ENCODE peak calls at places on chromosomes 13 and 19, in nine cellular contexts. One of them, this sample, is unnamed.

GRCh38 chr13:46679369-46680180 is 117.4 kb downstream of the ESD start:
- DNase-seq in AG04450: no peak
- DNase-seq in mucosa of descending colon: no peak
- DNase-seq in kidney tubule cell: peak
- DNase-seq in retina: no peak
- DNase-seq in RPMI8226: peak
- DNase-seq in activated CD4-positive, CD25-positive, alpha-beta regulatory T cell treated with anti-CD3 and anti-CD28 coated beads, Interleukin-2, amount 50 U/mL, for 16 hours: no peak
- DNase-seq in T follicular helper cell: no peak
- DNase-seq in CD8-positive, alpha-beta T cell: peak
- DNase-seq in this sample: peak

GRCh38 chr19:47598407-47599349 is 10.3 kb upstream of the BICRA start:
- DNase-seq in kidney tubule cell: peak
- DNase-seq in RPMI8226: no peak
- DNase-seq in AG04450: peak
- DNase-seq in T follicular helper cell: no peak
- DNase-seq in mucosa of descending colon: peak
- DNase-seq in retina: peak
- DNase-seq in activated CD4-positive, CD25-positive, alpha-beta regulatory T cell treated with anti-CD3 and anti-CD28 coated beads, Interleukin-2, amount 50 U/mL, for 16 hours: no peak
- DNase-seq in CD8-positive, alpha-beta T cell: no peak
- DNase-seq in this sample: no peak

GRCh38 chr13:20993211-20993610 is 68.2 kb downstream of the LATS2 start:
- DNase-seq in CD8-positive, alpha-beta T cell: no peak
- DNase-seq in T follicular helper cell: no peak
- DNase-seq in RPMI8226: no peak
- DNase-seq in kidney tubule cell: no peak
- DNase-seq in mucosa of descending colon: no peak
- DNase-seq in AG04450: no peak
- DNase-seq in activated CD4-positive, CD25-positive, alpha-beta regulatory T cell treated with anti-CD3 and anti-CD28 coated beads, Interleukin-2, amount 50 U/mL, for 16 hours: no peak
- DNase-seq in retina: no peak
- DNase-seq in this sample: no peak

GRCh38 chr19:7242601-7243258 is 51.5 kb downstream of the INSR start:
- DNase-seq in kidney tubule cell: no peak
- DNase-seq in mucosa of descending colon: no peak
- DNase-seq in AG04450: no peak
- DNase-seq in retina: no peak
- DNase-seq in activated CD4-positive, CD25-positive, alpha-beta regulatory T cell treated with anti-CD3 and anti-CD28 coated beads, Interleukin-2, amount 50 U/mL, for 16 hours: no peak
- DNase-seq in T follicular helper cell: no peak
- DNase-seq in RPMI8226: no peak
- DNase-seq in CD8-positive, alpha-beta T cell: no peak
- DNase-seq in this sample: no peak

GRCh38 chr19:51821921-51822716 is 27.2 kb downstream of the FPR3 start:
- DNase-seq in RPMI8226: no peak
- DNase-seq in CD8-positive, alpha-beta T cell: no peak
- DNase-seq in kidney tubule cell: no peak
- DNase-seq in mucosa of descending colon: no peak
- DNase-seq in T follicular helper cell: no peak
- DNase-seq in retina: no peak
- DNase-seq in AG04450: no peak
- DNase-seq in activated CD4-positive, CD25-positive, alpha-beta regulatory T cell treated with anti-CD3 and anti-CD28 coated beads, Interleukin-2, amount 50 U/mL, for 16 hours: no peak
- DNase-seq in this sample: no peak

GRCh38 chr19:10508707-10509106 is 5.6 kb upstream of the KEAP1 start:
- DNase-seq in activated CD4-positive, CD25-positive, alpha-beta regulatory T cell treated with anti-CD3 and anti-CD28 coated beads, Interleukin-2, amount 50 U/mL, for 16 hours: no peak
- DNase-seq in kidney tubule cell: peak
- DNase-seq in T follicular helper cell: no peak
- DNase-seq in CD8-positive, alpha-beta T cell: no peak
- DNase-seq in retina: no peak
- DNase-seq in mucosa of descending colon: no peak
- DNase-seq in AG04450: no peak
- DNase-seq in RPMI8226: no peak
- DNase-seq in this sample: no peak

GRCh38 chr19:42480335-42481095 is 37.8 kb upstream of the CXCL17 start:
- DNase-seq in RPMI8226: no peak
- DNase-seq in CD8-positive, alpha-beta T cell: no peak
- DNase-seq in retina: no peak
- DNase-seq in kidney tubule cell: peak
- DNase-seq in AG04450: no peak
- DNase-seq in activated CD4-positive, CD25-positive, alpha-beta regulatory T cell treated with anti-CD3 and anti-CD28 coated beads, Interleukin-2, amount 50 U/mL, for 16 hours: no peak
- DNase-seq in mucosa of descending colon: no peak
- DNase-seq in T follicular helper cell: no peak
- DNase-seq in this sample: no peak

GRCh38 chr13:41496420-41497234 is 39.3 kb downstream of the RGCC start:
- DNase-seq in AG04450: peak
- DNase-seq in RPMI8226: no peak
- DNase-seq in CD8-positive, alpha-beta T cell: no peak
- DNase-seq in activated CD4-positive, CD25-positive, alpha-beta regulatory T cell treated with anti-CD3 and anti-CD28 coated beads, Interleukin-2, amount 50 U/mL, for 16 hours: no peak
- DNase-seq in mucosa of descending colon: no peak
- DNase-seq in retina: no peak
- DNase-seq in kidney tubule cell: peak
- DNase-seq in T follicular helper cell: no peak
- DNase-seq in this sample: no peak

GRCh38 chr19:2586196-2586595 is 110.3 kb downstream of the GADD45B start:
- DNase-seq in kidney tubule cell: no peak
- DNase-seq in mucosa of descending colon: peak
- DNase-seq in AG04450: no peak
- DNase-seq in T follicular helper cell: no peak
- DNase-seq in RPMI8226: no peak
- DNase-seq in activated CD4-positive, CD25-positive, alpha-beta regulatory T cell treated with anti-CD3 and anti-CD28 coated beads, Interleukin-2, amount 50 U/mL, for 16 hours: no peak
- DNase-seq in CD8-positive, alpha-beta T cell: no peak
- DNase-seq in retina: no peak
- DNase-seq in this sample: no peak

GRCh38 chr13:50909605-50910482 is at the start of gene RNASEH2B:
- DNase-seq in kidney tubule cell: peak
- DNase-seq in activated CD4-positive, CD25-positive, alpha-beta regulatory T cell treated with anti-CD3 and anti-CD28 coated beads, Interleukin-2, amount 50 U/mL, for 16 hours: peak
- DNase-seq in T follicular helper cell: peak
- DNase-seq in CD8-positive, alpha-beta T cell: peak
- DNase-seq in retina: peak
- DNase-seq in RPMI8226: peak
- DNase-seq in AG04450: no peak
- DNase-seq in mucosa of descending colon: peak
- DNase-seq in this sample: peak

GRCh38 chr19:42634409-42635232 is 39.9 kb upstream of the CEACAM8 start:
- DNase-seq in activated CD4-positive, CD25-positive, alpha-beta regulatory T cell treated with anti-CD3 and anti-CD28 coated beads, Interleukin-2, amount 50 U/mL, for 16 hours: peak
- DNase-seq in CD8-positive, alpha-beta T cell: no peak
- DNase-seq in kidney tubule cell: peak
- DNase-seq in retina: peak
- DNase-seq in T follicular helper cell: no peak
- DNase-seq in mucosa of descending colon: no peak
- DNase-seq in RPMI8226: peak
- DNase-seq in AG04450: no peak
- DNase-seq in this sample: peak

GRCh38 chr13:109652536-109652935 is 133.8 kb downstream of the IRS2 start:
- DNase-seq in mucosa of descending colon: no peak
- DNase-seq in AG04450: no peak
- DNase-seq in CD8-positive, alpha-beta T cell: no peak
- DNase-seq in retina: no peak
- DNase-seq in RPMI8226: no peak
- DNase-seq in T follicular helper cell: no peak
- DNase-seq in activated CD4-positive, CD25-positive, alpha-beta regulatory T cell treated with anti-CD3 and anti-CD28 coated beads, Interleukin-2, amount 50 U/mL, for 16 hours: no peak
- DNase-seq in kidney tubule cell: peak
- DNase-seq in this sample: no peak

GRCh38 chr13:67192751-67193150 is 37.4 kb downstream of the PCDH9 start:
- DNase-seq in T follicular helper cell: no peak
- DNase-seq in mucosa of descending colon: no peak
- DNase-seq in activated CD4-positive, CD25-positive, alpha-beta regulatory T cell treated with anti-CD3 and anti-CD28 coated beads, Interleukin-2, amount 50 U/mL, for 16 hours: no peak
- DNase-seq in retina: no peak
- DNase-seq in AG04450: no peak
- DNase-seq in RPMI8226: no peak
- DNase-seq in kidney tubule cell: no peak
- DNase-seq in CD8-positive, alpha-beta T cell: no peak
- DNase-seq in this sample: no peak

GRCh38 chr13:61824168-61824567 is 408.5 kb upstream of the PCDH20 start:
- DNase-seq in activated CD4-positive, CD25-positive, alpha-beta regulatory T cell treated with anti-CD3 and anti-CD28 coated beads, Interleukin-2, amount 50 U/mL, for 16 hours: no peak
- DNase-seq in mucosa of descending colon: no peak
- DNase-seq in kidney tubule cell: no peak
- DNase-seq in RPMI8226: no peak
- DNase-seq in T follicular helper cell: no peak
- DNase-seq in CD8-positive, alpha-beta T cell: no peak
- DNase-seq in retina: no peak
- DNase-seq in AG04450: no peak
- DNase-seq in this sample: no peak

GRCh38 chr13:113187263-113187669 is 21.2 kb downstream of the PCID2 start:
- DNase-seq in AG04450: peak
- DNase-seq in retina: peak
- DNase-seq in T follicular helper cell: no peak
- DNase-seq in CD8-positive, alpha-beta T cell: no peak
- DNase-seq in kidney tubule cell: peak
- DNase-seq in RPMI8226: no peak
- DNase-seq in mucosa of descending colon: no peak
- DNase-seq in activated CD4-positive, CD25-positive, alpha-beta regulatory T cell treated with anti-CD3 and anti-CD28 coated beads, Interleukin-2, amount 50 U/mL, for 16 hours: no peak
- DNase-seq in this sample: peak

GRCh38 chr13:112772929-112773328 is 83.1 kb downstream of the ATP11A start:
- DNase-seq in retina: no peak
- DNase-seq in CD8-positive, alpha-beta T cell: no peak
- DNase-seq in T follicular helper cell: no peak
- DNase-seq in mucosa of descending colon: no peak
- DNase-seq in AG04450: no peak
- DNase-seq in RPMI8226: no peak
- DNase-seq in activated CD4-positive, CD25-positive, alpha-beta regulatory T cell treated with anti-CD3 and anti-CD28 coated beads, Interleukin-2, amount 50 U/mL, for 16 hours: no peak
- DNase-seq in kidney tubule cell: no peak
- DNase-seq in this sample: no peak

This sample was measured in NCI-H146.